ENCODE peak calls at places on chromosome 22, in five cellular contexts. E is A549, C is endothelial cell of umbilical vein, A is HepG2, K is K562. Y is an unnamed sample.

GRCh38 chr22:28021116-28021997 is 102.3 kb upstream of the PITPNB start:
- DNase-seq in E (no peak), C (no peak), A (no peak), K (no peak), Y (no peak)

GRCh38 chr22:29689872-29690213 is 30.0 kb upstream of the CABP7 start:
- DNase-seq in E (no peak), C (peak), A (peak), K (no peak), Y (peak)

GRCh38 chr22:26805131-26805530 is 147.7 kb downstream of the MIAT start:
- DNase-seq in E (no peak), C (no peak), A (no peak), K (no peak), Y (no peak)

GRCh38 chr22:44442856-44443595 is 55.0 kb downstream of the RTL6 start:
- DNase-seq in E (no peak), C (no peak), A (no peak), K (no peak), Y (no peak)

GRCh38 chr22:49996192-49996531 is 16.4 kb downstream of the IL17REL start:
- DNase-seq in E (no peak), C (no peak), A (no peak), K (no peak), Y (no peak)

GRCh38 chr22:17258015-17258827 is 39.0 kb upstream of the ADA2 start:
- DNase-seq in E (no peak), C (no peak), A (no peak), K (no peak), Y (peak)

GRCh38 chr22:45008853-45009751 is 703 bp downstream of the PHF21B start:
- DNase-seq in E (peak), C (no peak), A (no peak), K (no peak), Y (no peak)

GRCh38 chr22:42203609-42204008 is 66.8 kb downstream of the TCF20 start:
- DNase-seq in E (no peak), C (no peak), A (no peak), K (no peak), Y (no peak)

GRCh38 chr22:19761022-19761499 is 483 bp downstream of the TBX1 start:
- DNase-seq in E (no peak), C (no peak), A (no peak), K (no peak), Y (peak)

GRCh38 chr22:38070250-38070921 is 13.2 kb downstream of the PICK1 start:
- DNase-seq in E (no peak), C (no peak), A (no peak), K (no peak), Y (no peak)
- TF ChIP-seq CTCF in E (no peak), C (no peak), A (no peak), K (no peak), Y (no peak)

DNA sequence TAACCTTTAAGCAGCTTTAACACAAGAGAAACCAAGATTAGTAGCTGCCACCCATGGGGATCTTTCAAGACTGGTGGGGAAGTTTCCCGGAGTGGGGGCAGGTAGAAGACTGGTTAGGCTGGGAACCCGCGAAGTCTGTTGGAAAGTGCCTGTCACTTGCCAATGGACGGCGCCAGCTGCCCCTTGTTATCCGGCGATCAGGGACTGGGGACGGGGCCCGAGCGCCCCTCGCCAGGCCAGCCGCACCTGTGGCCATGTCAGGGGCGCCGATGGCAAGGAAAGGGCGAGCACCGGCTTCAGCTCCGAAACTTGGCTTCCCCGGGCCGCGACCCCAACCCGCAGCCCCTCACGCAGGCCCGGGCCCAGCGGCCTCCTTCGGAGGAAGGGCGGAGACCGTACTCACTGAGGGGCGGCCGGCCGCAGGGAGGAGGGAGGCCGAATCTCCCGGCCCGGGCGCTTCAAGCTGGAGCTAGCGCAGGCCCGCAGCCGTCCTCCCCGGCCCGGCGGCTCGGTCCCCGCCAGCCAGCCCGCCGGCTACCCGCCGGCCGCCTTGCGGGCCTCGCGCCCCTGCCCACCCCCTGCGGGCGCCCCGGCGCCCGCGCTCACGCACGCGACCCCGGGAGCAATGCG is 539 bp downstream of the EIF4ENIF1 start:
- DNase-seq in E (no peak), C (peak), A (no peak), K (no peak), Y (peak)
- TF ChIP-seq MYC in E (no peak), C (no peak), A (peak), K (no peak), Y (no peak)

DNA sequence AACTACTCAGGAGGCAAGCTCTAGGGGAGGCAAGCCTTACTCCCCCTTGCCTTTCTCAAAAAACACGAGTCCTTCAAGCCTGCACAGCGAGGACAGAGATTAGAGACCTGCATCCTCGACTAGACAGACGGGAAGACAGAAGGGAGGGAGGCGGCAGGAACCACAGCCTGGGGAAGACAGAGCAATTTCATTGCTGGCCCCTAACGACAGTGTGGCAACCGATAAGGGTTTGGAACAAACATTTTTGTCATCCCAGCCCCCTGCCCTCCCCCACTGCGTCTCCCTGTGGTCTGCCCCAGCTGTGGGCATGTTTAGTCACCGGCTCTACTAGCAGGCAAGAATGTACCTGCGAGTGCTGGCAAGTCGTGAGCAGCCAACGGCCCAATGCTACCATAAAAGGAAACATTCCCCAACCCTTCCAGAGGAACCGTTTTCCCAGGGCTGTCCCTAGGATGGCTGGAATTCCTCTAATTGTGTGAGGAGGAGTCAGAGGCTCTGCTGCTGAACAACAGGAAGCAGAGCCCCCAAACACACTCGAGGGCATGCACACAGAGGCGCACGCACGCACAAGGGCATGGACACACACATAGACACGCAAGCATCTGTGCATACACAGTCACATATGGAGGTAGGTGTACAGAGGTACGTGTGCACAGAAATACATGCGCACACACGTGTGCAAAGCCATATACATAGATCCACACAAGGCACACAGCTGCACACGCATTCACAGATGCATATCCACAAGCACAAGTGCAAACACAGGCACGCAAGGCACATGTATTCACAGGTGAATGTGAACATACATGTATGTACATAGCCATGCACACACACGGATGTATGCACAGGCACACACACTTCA is 58.3 kb downstream of the MYH9 start:
- DNase-seq in E (peak), C (peak), A (peak), K (peak), Y (peak)
- TF ChIP-seq POLR2A in E (no peak), C (peak), A (no peak), K (no peak), Y (no peak)

GRCh38 chr22:23695748-23696325 is 5.0 kb downstream of the RGL4 start:
- DNase-seq in E (no peak), C (no peak), A (no peak), K (no peak), Y (no peak)
- TF ChIP-seq CTCF in E (no peak), C (no peak), A (no peak), K (no peak), Y (no peak)